ENCODE peak calls at places on chromosome 11, in six cellular contexts. Y, V, D, G, C and K are unnamed samples.

GRCh38 chr11:14577835-14578529 is 57.8 kb upstream of the PSMA1 start:
- DNase-seq in C (no peak), V (no peak), D (no peak), G (no peak), Y (no peak), K (no peak)

GRCh38 chr11:38153985-38154384 is 1555.9 kb upstream of the RAG2 start:
- DNase-seq in Y (no peak), G (no peak), D (no peak), V (no peak), C (no peak), K (no peak)

GRCh38 chr11:67001332-67001731 is 21.6 kb upstream of the SYT12 start:
- DNase-seq in Y (no peak), D (no peak), C (no peak), G (no peak), V (no peak), K (no peak)

GRCh38 chr11:22711212-22711770 is 44.9 kb downstream of the GAS2 start:
- DNase-seq in C (no peak), Y (no peak), D (no peak), G (no peak), V (no peak), K (no peak)

GRCh38 chr11:5624489-5625278 is at the start of gene TRIM34:
- DNase-seq in Y (peak), G (peak), V (no peak), C (peak), D (peak), K (peak)

GRCh38 chr11:111344032-111344431 is 35.0 kb downstream of the POU2AF1 start:
- DNase-seq in G (no peak), Y (peak), V (no peak), D (no peak), C (no peak), K (no peak)

GRCh38 chr11:4065601-4066377 is 28.8 kb upstream of the RRM1 start:
- DNase-seq in D (no peak), V (no peak), Y (peak), C (no peak), G (no peak), K (no peak)

GRCh38 chr11:64379160-64379559 is 20.2 kb downstream of the RPS6KA4 start:
- DNase-seq in C (no peak), D (no peak), G (no peak), Y (no peak), V (no peak), K (no peak)

GRCh38 chr11:125591659-125592304 is 870 bp upstream of the STT3A start:
- DNase-seq in C (no peak), Y (peak), D (peak), G (peak), V (peak), K (no peak)

GRCh38 chr11:134652586-134653255 is 240.7 kb upstream of the B3GAT1 start:
- DNase-seq in D (no peak), Y (no peak), V (no peak), C (no peak), G (peak), K (no peak)

GRCh38 chr11:125397421-125397820 is 98.6 kb downstream of the FEZ1 start:
- DNase-seq in C (no peak), D (no peak), V (no peak), G (no peak), Y (no peak), K (no peak)

GRCh38 chr11:20031155-20032001 is 128.9 kb downstream of the DBX1 start:
- DNase-seq in G (no peak), Y (peak), C (no peak), V (no peak), D (no peak), K (no peak)

GRCh38 chr11:2302280-2302843 is 549 bp downstream of the TSPAN32 start:
- DNase-seq in C (peak), V (no peak), Y (no peak), D (no peak), G (no peak), K (no peak)

GRCh38 chr11:123072279-123072678 is 10.3 kb upstream of the HSPA8 start:
- DNase-seq in C (no peak), V (peak), D (no peak), G (no peak), Y (no peak), K (no peak)

GRCh38 chr11:32374261-32374711 is 61.1 kb downstream of the WT1 start:
- DNase-seq in G (peak), C (peak), V (peak), D (no peak), Y (peak), K (no peak)

GRCh38 chr11:68938088-68938487 is 34.4 kb downstream of the IGHMBP2 start:
- DNase-seq in G (no peak), V (no peak), Y (no peak), D (no peak), C (no peak), K (no peak)

GRCh38 chr11:132099692-132100091 is 729.3 kb downstream of the NTM start:
- DNase-seq in V (no peak), D (no peak), Y (peak), C (no peak), G (peak), K (no peak)

GRCh38 chr11:78659326-78660319 is 85.0 kb upstream of the NARS2 start:
- DNase-seq in V (peak), Y (no peak), D (no peak), G (no peak), C (no peak), K (no peak)

GRCh38 chr11:10666976-10667892 is 26.3 kb downstream of the IRAG1 start:
- DNase-seq in V (no peak), D (no peak), G (no peak), C (no peak), Y (peak), K (no peak)

GRCh38 chr11:9528141-9528511 is 45.3 kb upstream of the WEE1 start:
- DNase-seq in D (no peak), Y (peak), G (no peak), V (no peak), C (no peak), K (no peak)

GRCh38 chr11:128544625-128545024 is 42.7 kb downstream of the ETS1 start:
- DNase-seq in C (no peak), V (peak), D (no peak), G (peak), Y (peak), K (no peak)

GRCh38 chr11:45025716-45026492 is 75.2 kb upstream of the TP53I11 start:
- DNase-seq in C (peak), Y (no peak), D (no peak), V (peak), G (peak), K (no peak)

GRCh38 chr11:393219-394033 is 583 bp upstream of the PKP3 start:
- DNase-seq in G (no peak), V (no peak), C (no peak), D (no peak), Y (peak), K (no peak)

GRCh38 chr11:116427903-116428637 is 344.7 kb downstream of the BUD13 start:
- DNase-seq in Y (no peak), V (peak), D (no peak), C (no peak), G (no peak), K (no peak)

GRCh38 chr11:64620286-64620962 is 29.4 kb downstream of the SLC22A12 start:
- DNase-seq in D (no peak), Y (peak), V (no peak), C (no peak), G (peak), K (no peak)

GRCh38 chr11:24793479-24793878 is 296.6 kb downstream of the LUZP2 start:
- DNase-seq in G (no peak), V (no peak), D (no peak), Y (no peak), C (no peak), K (no peak)

GRCh38 chr11:110081462-110082233 is 11.5 kb upstream of the ZC3H12C start:
- DNase-seq in D (no peak), G (no peak), C (no peak), Y (peak), V (no peak), K (no peak)

GRCh38 chr11:20403059-20403458 is 15.5 kb downstream of the PRMT3 start:
- DNase-seq in C (no peak), V (no peak), D (no peak), G (no peak), Y (no peak), K (no peak)

GRCh38 chr11:134666273-134667174 is 254.5 kb upstream of the B3GAT1 start:
- DNase-seq in C (no peak), V (no peak), D (no peak), Y (no peak), G (peak), K (no peak)

GRCh38 chr11:126355926-126356897 is 726 bp downstream of the ST3GAL4 start:
- DNase-seq in Y (peak), D (no peak), C (no peak), V (peak), G (peak), K (no peak)

GRCh38 chr11:8328231-8328794 is 64.6 kb upstream of the LMO1 start:
- DNase-seq in G (no peak), C (no peak), D (no peak), V (no peak), Y (no peak), K (no peak)

GRCh38 chr11:123261345-123262106 is 66.5 kb upstream of the CLMP start:
- DNase-seq in V (peak), C (peak), D (peak), G (peak), Y (peak), K (no peak)

GRCh38 chr11:32931605-32932004 is 39.0 kb downstream of the QSER1 start:
- DNase-seq in Y (no peak), V (no peak), G (no peak), D (no peak), C (no peak), K (no peak)

GRCh38 chr11:70133771-70134170 is 55.7 kb downstream of the ANO1 start:
- DNase-seq in V (no peak), G (no peak), C (no peak), Y (no peak), D (no peak), K (no peak)

GRCh38 chr11:80899381-80899780 is 1458.6 kb upstream of the TENM4 start:
- DNase-seq in D (no peak), C (no peak), Y (peak), V (no peak), G (no peak), K (no peak)

GRCh38 chr11:94449029-94449428 is 44.6 kb downstream of the MRE11 start:
- DNase-seq in D (no peak), Y (peak), V (no peak), C (no peak), G (no peak), K (no peak)

GRCh38 chr11:68213135-68213515 is at the start of gene KMT5B:
- DNase-seq in Y (no peak), G (no peak), V (no peak), C (peak), D (no peak), K (no peak)